ENCODE peak calls at places on chromosomes 11 and 22, in six cellular contexts. N is MM.1S, X is GM23338, Y is progenitor cell of endocrine pancreas, P is cardiac muscle cell, H is HCT116. F is an unnamed sample.

GRCh38 chr11:3341298-3341697 is 37.6 kb downstream of the ZNF195 start:
- DNase-seq in N (peak), X (peak), Y (no peak), P (peak), H (peak), F (peak)

GRCh38 chr11:60946601-60947265 is 5.2 kb downstream of the SLC15A3 start:
- DNase-seq in N (no peak), X (no peak), Y (no peak), P (no peak), H (no peak), F (no peak)

GRCh38 chr11:61297741-61298140 is 2.6 kb upstream of the VWCE start:
- DNase-seq in N (no peak), X (no peak), Y (no peak), P (no peak), H (no peak), F (no peak)

GRCh38 chr11:67626970-67627369 is 2.8 kb downstream of the NUDT8 start:
- DNase-seq in N (no peak), X (no peak), Y (no peak), P (no peak), H (no peak), F (no peak)

GRCh38 chr22:40603088-40603605 is 33.4 kb downstream of the MRTFA start:
- DNase-seq in N (no peak), X (no peak), Y (no peak), P (no peak), H (no peak), F (no peak)

GRCh38 chr22:49017769-49018330 is 809.8 kb downstream of the BRD1 start:
- DNase-seq in N (no peak), X (no peak), Y (no peak), P (no peak), H (no peak), F (no peak)

GRCh38 chr11:68582416-68583046 is 101.8 kb upstream of the GAL start:
- DNase-seq in N (no peak), X (no peak), Y (no peak), P (no peak), H (no peak), F (no peak)

GRCh38 chr11:92540113-92540512 is 315.5 kb downstream of the FAT3 start:
- DNase-seq in N (no peak), X (no peak), Y (no peak), P (no peak), H (no peak), F (no peak)

GRCh38 chr11:1221848-1222311 is 986 bp upstream of the MUC5B start:
- DNase-seq in N (no peak), X (no peak), Y (no peak), P (no peak), H (no peak), F (no peak)

GRCh38 chr22:31089101-31090100 is 8.3 kb downstream of the SMTN start:
- DNase-seq in N (peak), X (peak), Y (no peak), P (peak), H (no peak), F (peak)

GRCh38 chr22:20064545-20065262 is 15.3 kb upstream of the DGCR8 start:
- DNase-seq in N (no peak), X (no peak), Y (no peak), P (no peak), H (no peak), F (no peak)

GRCh38 chr11:73359930-73360742 is 16.1 kb upstream of the RELT start:
- DNase-seq in N (peak), X (peak), Y (no peak), P (peak), H (no peak), F (peak)

GRCh38 chr11:122559734-122560382 is 95.7 kb upstream of the UBASH3B start:
- DNase-seq in N (no peak), X (peak), Y (no peak), P (no peak), H (peak), F (no peak)

GRCh38 chr11:68839054-68839865 is 2.5 kb downstream of the CPT1A start:
- DNase-seq in N (peak), X (peak), Y (peak), P (peak), H (peak), F (peak)

GRCh38 chr11:45247433-45247832 is 38.7 kb downstream of the SYT13 start:
- DNase-seq in N (no peak), X (no peak), Y (no peak), P (no peak), H (no peak), F (no peak)

GRCh38 chr11:417652-418342 is 3.0 kb upstream of the SIGIRR start:
- DNase-seq in N (no peak), X (no peak), Y (no peak), P (no peak), H (no peak), F (no peak)

GRCh38 chr22:27419473-27419872 is 382.1 kb downstream of the MN1 start:
- DNase-seq in N (no peak), X (no peak), Y (no peak), P (no peak), H (no peak), F (no peak)

GRCh38 chr11:117618956-117619355 is 178.1 kb downstream of the DSCAML1 start:
- DNase-seq in N (no peak), X (peak), Y (no peak), P (no peak), H (no peak), F (no peak)

GRCh38 chr22:24133187-24133965 is 47.9 kb upstream of the SUSD2 start:
- DNase-seq in N (no peak), X (peak), Y (no peak), P (peak), H (no peak), F (no peak)

GRCh38 chr22:17917490-17917983 is 106.8 kb downstream of the MICAL3 start:
- DNase-seq in N (no peak), X (no peak), Y (no peak), P (no peak), H (no peak), F (peak)

GRCh38 chr11:46298699-46299424 is 21.4 kb downstream of the CREB3L1 start:
- DNase-seq in N (no peak), X (no peak), Y (no peak), P (no peak), H (no peak), F (no peak)

GRCh38 chr11:14300661-14301304 is 58.2 kb downstream of the RRAS2 start:
- DNase-seq in N (peak), X (peak), Y (peak), P (peak), H (peak), F (peak)

GRCh38 chr11:27506200-27507182 is at the start of gene LIN7C:
- DNase-seq in N (peak), X (peak), Y (peak), P (peak), H (peak), F (peak)
- TF ChIP-seq CTCF in N (peak), X (no peak), Y (peak), P (no peak), H (no peak), F (no peak)

GRCh38 chr11:70158201-70158600 is 44.9 kb upstream of the FADD start:
- DNase-seq in N (no peak), X (peak), Y (no peak), P (peak), H (peak), F (no peak)
- TF ChIP-seq CTCF in N (no peak), X (peak), Y (peak), P (peak), H (peak), F (peak)

GRCh38 chr11:133953999-133954398 is 2.8 kb downstream of the IGSF9B start:
- DNase-seq in N (no peak), X (no peak), Y (no peak), P (no peak), H (no peak), F (no peak)

GRCh38 chr11:133953571-133953970 is 3.2 kb downstream of the IGSF9B start:
- DNase-seq in N (no peak), X (no peak), Y (no peak), P (no peak), H (no peak), F (no peak)

GRCh38 chr11:133955945-133956421 is 785 bp downstream of the IGSF9B start:
- DNase-seq in N (no peak), X (peak), Y (no peak), P (peak), H (no peak), F (no peak)

GRCh38 chr11:133956650-133957633 is at the start of gene IGSF9B:
- DNase-seq in N (peak), X (peak), Y (peak), P (peak), H (peak), F (peak)

GRCh38 chr11:133955091-133955846 is 1.5 kb downstream of the IGSF9B start:
- DNase-seq in N (no peak), X (peak), Y (no peak), P (peak), H (no peak), F (no peak)
- TF ChIP-seq CTCF in N (no peak), X (no peak), Y (no peak), P (no peak), H (no peak), F (no peak)

DNA sequence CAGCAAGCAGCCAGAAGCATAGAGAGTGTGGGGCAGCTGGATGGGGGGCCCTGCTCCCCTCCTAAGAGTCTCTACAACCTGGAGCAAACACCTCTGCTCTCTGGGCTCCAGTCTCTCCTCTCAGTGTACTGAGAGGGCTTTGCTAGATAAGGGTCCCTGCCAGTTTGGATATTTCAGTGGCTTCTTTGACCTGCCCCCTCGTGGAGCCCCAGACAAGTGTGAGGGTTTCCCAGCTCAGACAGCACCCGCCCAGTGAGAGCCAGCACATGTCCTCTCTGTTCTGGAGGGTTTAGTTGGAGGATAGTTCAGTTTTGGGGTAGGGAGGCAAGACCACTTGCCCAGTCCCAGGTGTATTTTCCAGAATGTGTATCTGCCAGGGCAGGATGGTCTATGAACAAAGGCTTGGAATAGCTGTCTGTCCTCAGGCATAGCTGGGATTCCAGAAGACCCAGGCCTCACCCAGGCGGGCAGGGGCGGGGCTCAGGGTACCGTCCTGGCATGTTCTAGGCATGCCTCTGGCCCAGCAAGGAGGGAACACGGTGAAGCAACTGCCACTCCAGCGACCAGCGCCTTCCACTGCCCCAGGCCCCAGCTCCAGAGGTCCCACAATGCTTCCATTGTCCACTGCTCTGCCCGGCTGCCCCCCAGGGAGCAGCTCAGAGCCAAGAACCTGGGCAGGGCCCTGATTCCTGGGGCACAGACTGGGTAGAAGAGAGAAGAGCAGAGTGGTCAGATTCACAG is 7.5 kb upstream of the MICALL1 start:
- DNase-seq in N (no peak), X (peak), Y (no peak), P (peak), H (no peak), F (no peak)
- TF ChIP-seq CTCF in N (no peak), X (no peak), Y (no peak), P (no peak), H (no peak), F (no peak)

F was measured in GM13976.